ENCODE peak calls at places on chromosomes 3 and 15, in eight cellular contexts. J is GM10248, P is fibroblast of lung, V is endodermal cell, Y is neural crest cell, D is MCF 10A, A is progenitor cell of endocrine pancreas, H is cardiac fibroblast. E is an unnamed sample.

GRCh38 chr3:55701997-55702396 is 214.9 kb upstream of the WNT5A start:
- DNase-seq in P (peak), Y (no peak), D (no peak), A (no peak), H (no peak), J (no peak), V (no peak), E (no peak)

GRCh38 chr3:47082519-47082918 is 81.4 kb downstream of the SETD2 start:
- DNase-seq in P (peak), J (peak), D (peak), A (no peak), H (peak), Y (no peak), V (no peak), E (no peak)

GRCh38 chr3:66609660-66610547 is 109.1 kb upstream of the LRIG1 start:
- DNase-seq in Y (no peak), P (peak), V (peak), J (no peak), D (peak), A (no peak), H (peak), E (no peak)

GRCh38 chr15:60340207-60340921 is 57.4 kb downstream of the ANXA2 start:
- DNase-seq in P (no peak), D (peak), V (peak), H (no peak), A (no peak), J (no peak), Y (no peak), E (no peak)

GRCh38 chr15:31081568-31082250 is 19.8 kb downstream of the TRPM1 start:
- DNase-seq in Y (no peak), D (peak), V (no peak), J (no peak), A (no peak), H (no peak), P (no peak), E (no peak)

GRCh38 chr3:57060089-57060829 is at the start of gene SPATA12:
- DNase-seq in A (peak), V (peak), Y (peak), H (peak), J (no peak), D (peak), P (peak), E (no peak)

GRCh38 chr3:67689806-67690205 is 35.4 kb upstream of the SUCLG2 start:
- DNase-seq in D (no peak), Y (no peak), H (no peak), J (no peak), V (no peak), P (no peak), A (no peak), E (no peak)

GRCh38 chr3:190614466-190615384 is 100.8 kb downstream of the IL1RAP start:
- DNase-seq in Y (no peak), P (no peak), A (no peak), V (no peak), H (no peak), J (no peak), D (no peak), E (no peak)

GRCh38 chr15:92725171-92725570 is 69.6 kb upstream of the FAM174B start:
- DNase-seq in J (no peak), H (no peak), Y (no peak), V (no peak), A (no peak), P (peak), D (no peak), E (no peak)

GRCh38 chr3:102745881-102746280 is 311.1 kb downstream of the ZPLD1 start:
- DNase-seq in D (peak), A (no peak), P (peak), V (no peak), J (no peak), Y (no peak), H (no peak), E (no peak)

GRCh38 chr3:41173926-41174702 is 25.2 kb upstream of the CTNNB1 start:
- DNase-seq in Y (no peak), A (no peak), J (no peak), V (peak), P (no peak), H (no peak), D (no peak), E (peak)

GRCh38 chr3:194130807-194131589 is 5.0 kb upstream of the HES1 start:
- DNase-seq in H (peak), J (peak), P (peak), Y (no peak), D (no peak), A (peak), V (peak), E (no peak)

GRCh38 chr3:10522646-10523303 is 17.4 kb upstream of the ATP2B2 start:
- DNase-seq in D (no peak), H (no peak), A (no peak), J (no peak), V (peak), Y (no peak), P (no peak), E (no peak)

GRCh38 chr3:134850761-134851160 is 55.7 kb downstream of the EPHB1 start:
- DNase-seq in A (no peak), Y (no peak), H (no peak), P (no peak), D (no peak), J (no peak), V (peak), E (no peak)

GRCh38 chr15:96049323-96049722 is 281.2 kb upstream of the NR2F2 start:
- DNase-seq in Y (no peak), V (no peak), H (no peak), D (no peak), A (no peak), P (no peak), J (no peak), E (no peak)

GRCh38 chr15:36757189-36757814 is 177.9 kb downstream of the CDIN1 start:
- DNase-seq in P (peak), Y (no peak), V (no peak), J (no peak), D (peak), A (no peak), H (peak), E (no peak)

GRCh38 chr3:40120816-40121215 is 188.7 kb upstream of the EIF1B start:
- DNase-seq in A (no peak), J (no peak), P (peak), H (peak), Y (no peak), D (peak), V (no peak), E (no peak)

GRCh38 chr15:79978694-79979519 is 7.9 kb upstream of the BCL2A1 start:
- DNase-seq in H (peak), P (peak), V (no peak), A (no peak), Y (no peak), D (peak), J (peak), E (no peak)

GRCh38 chr15:31867536-31868442 is 162.5 kb upstream of the CHRNA7 start:
- DNase-seq in V (peak), D (peak), A (peak), H (peak), Y (peak), P (peak), J (peak), E (peak)

GRCh38 chr3:20324664-20325478 is 138.9 kb upstream of the SGO1 start:
- DNase-seq in J (no peak), H (peak), P (peak), Y (no peak), D (peak), V (no peak), A (no peak), E (no peak)

GRCh38 chr3:57972421-57973111 is 35.7 kb upstream of the FLNB start:
- DNase-seq in J (no peak), V (peak), A (no peak), P (no peak), Y (no peak), D (peak), H (no peak), E (no peak)

GRCh38 chr15:65925338-65925737 is 56.0 kb downstream of the RAB11A start:
- DNase-seq in H (no peak), Y (no peak), J (no peak), V (no peak), D (no peak), P (no peak), A (no peak), E (no peak)

GRCh38 chr3:23202921-23203650 is at the start of gene UBE2E2:
- DNase-seq in J (peak), V (peak), A (peak), D (peak), P (peak), Y (peak), H (peak), E (peak)

GRCh38 chr3:187040637-187041361 is 98.5 kb downstream of the RPL39L start:
- DNase-seq in P (peak), J (no peak), H (peak), Y (no peak), V (no peak), D (peak), A (no peak), E (no peak)

GRCh38 chr15:28085489-28086174 is 13.5 kb downstream of the OCA2 start:
- DNase-seq in Y (no peak), H (no peak), P (no peak), J (no peak), A (no peak), D (no peak), V (no peak), E (no peak)

GRCh38 chr15:83581381-83581780 is 72.5 kb upstream of the ADAMTSL3 start:
- DNase-seq in A (no peak), D (no peak), J (no peak), V (no peak), H (no peak), Y (no peak), P (peak), E (no peak)

GRCh38 chr15:100220058-100220728 is 121.6 kb downstream of the ADAMTS17 start:
- DNase-seq in A (no peak), V (no peak), D (no peak), J (no peak), H (no peak), P (no peak), Y (no peak), E (no peak)
- TF ChIP-seq CTCF in A (no peak), V (peak), D (no peak), J (no peak), H (no peak), P (no peak), Y (no peak), E (no peak)

GRCh38 chr3:153835540-153835939 is 285.6 kb upstream of the ARHGEF26 start:
- DNase-seq in Y (no peak), J (peak), P (no peak), H (no peak), A (no peak), D (no peak), V (peak), E (no peak)
- TF ChIP-seq CTCF in Y (no peak), J (no peak), P (no peak), H (no peak), A (no peak), D (no peak), V (peak), E (no peak)

GRCh38 chr3:124928333-124929202 is 6.0 kb downstream of the MUC13 start:
- DNase-seq in P (peak), A (peak), V (peak), Y (peak), D (peak), H (peak), J (peak), E (peak)
- TF ChIP-seq CTCF in P (peak), A (peak), V (peak), Y (peak), D (peak), H (peak), J (peak), E (peak)

DNA sequence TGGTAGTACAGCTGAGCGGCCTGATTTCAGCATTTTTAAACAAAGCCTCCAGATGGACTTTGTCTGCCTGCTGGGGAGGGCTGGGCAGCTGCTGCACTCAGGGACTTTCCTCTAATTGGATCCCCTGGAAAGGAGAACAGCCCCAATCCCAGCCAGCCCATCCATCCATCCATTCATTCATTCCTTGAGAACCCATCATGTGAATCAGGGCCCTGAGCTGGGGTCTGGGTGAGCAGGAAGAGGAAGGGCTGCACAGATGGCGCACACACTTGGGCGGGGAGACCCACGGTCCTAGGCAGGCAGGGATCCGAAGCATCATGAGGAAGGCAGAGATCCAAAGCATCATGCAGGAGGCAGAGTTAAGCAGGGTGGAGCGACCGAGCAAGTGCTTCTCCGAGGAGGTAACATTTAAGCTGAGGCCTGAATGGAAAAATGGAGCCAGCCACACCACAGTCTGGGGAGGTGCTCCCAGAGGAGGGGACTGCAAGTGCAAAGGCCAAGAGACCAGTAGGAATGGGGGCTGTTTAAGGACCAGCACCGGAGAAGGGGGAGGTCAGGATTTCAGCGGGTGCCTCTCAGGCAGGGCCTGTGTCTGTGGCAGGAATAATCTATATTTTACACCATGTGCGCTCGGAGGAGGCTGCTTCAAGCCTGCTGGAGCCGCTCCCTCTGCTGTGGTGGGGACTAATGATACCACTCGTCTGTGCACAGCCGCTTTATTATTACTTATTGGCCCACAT is 45.6 kb downstream of the TPRA1 start:
- DNase-seq in J (no peak), H (no peak), V (no peak), D (no peak), P (no peak), A (no peak), Y (no peak), E (peak)
- TF ChIP-seq CTCF in J (no peak), H (no peak), V (no peak), D (no peak), P (no peak), A (no peak), Y (no peak), E (no peak)

E was measured in glutamatergic neuron.